ENCODE peak calls at places on chromosome 10, in four cellular contexts. B is NCI-H1417, I is AG09319, Y is WTC11. V is an unnamed sample.

GRCh38 chr10:60646966-60647796 is 131.1 kb upstream of the CDK1 start:
- DNase-seq in Y (no peak), I (peak), B (peak), V (peak)

GRCh38 chr10:35691522-35692236 is 49.6 kb upstream of the FZD8 start:
- DNase-seq in I (no peak), B (no peak), Y (no peak), V (no peak)

GRCh38 chr10:75657351-75657750 is 225.9 kb downstream of the LRMDA start:
- DNase-seq in B (no peak), I (no peak), Y (no peak), V (no peak)

GRCh38 chr10:84195044-84195830 is 900 bp downstream of the CDHR1 start:
- DNase-seq in I (no peak), B (no peak), Y (no peak), V (no peak)

GRCh38 chr10:122854648-122855047 is 9.0 kb upstream of the CUZD1 start:
- DNase-seq in Y (no peak), I (no peak), B (no peak), V (peak)

GRCh38 chr10:125049216-125049903 is 107.4 kb downstream of the ZRANB1 start:
- DNase-seq in Y (no peak), B (no peak), I (no peak), V (no peak)

GRCh38 chr10:92598321-92598720 is 5.4 kb downstream of the KIF11 start:
- DNase-seq in I (no peak), Y (no peak), B (no peak), V (no peak)

GRCh38 chr10:493391-494148 is 195.9 kb downstream of the DIP2C start:
- DNase-seq in I (no peak), Y (no peak), B (no peak), V (no peak)

GRCh38 chr10:126702181-126702580 is 31.7 kb upstream of the C10orf90 start:
- DNase-seq in B (no peak), I (no peak), Y (no peak), V (no peak)